ENCODE peak calls at places on chromosomes 6 and 20, in ten cellular contexts. One of them, this sample, is unnamed.
A peak's percentile ranks its signal among the peaks of the same experiment; 100 is the strongest.

GRCh38 chr6:66421570-66421969 is 714.5 kb upstream of the EYS start:
- DNase-seq in H9: peak; percentile 25
- DNase-seq in mucosa of descending colon: no peak
- DNase-seq in body of pancreas: no peak
- DNase-seq in gastrocnemius medialis: no peak
- DNase-seq in CD8-positive, alpha-beta memory T cell: no peak
- DNase-seq in WERI-Rb-1: no peak
- DNase-seq in A549: peak; percentile 1
- DNase-seq in endothelial cell of umbilical vein: no peak
- DNase-seq in PC-9: no peak
- DNase-seq in this sample: no peak

GRCh38 chr6:148497256-148497655 is 154.6 kb downstream of the SASH1 start:
- DNase-seq in PC-9: no peak
- DNase-seq in body of pancreas: no peak
- DNase-seq in mucosa of descending colon: no peak
- DNase-seq in H9: no peak
- DNase-seq in endothelial cell of umbilical vein: no peak
- DNase-seq in CD8-positive, alpha-beta memory T cell: no peak
- DNase-seq in A549: no peak
- DNase-seq in gastrocnemius medialis: no peak
- DNase-seq in WERI-Rb-1: no peak
- DNase-seq in this sample: no peak

GRCh38 chr6:149335924-149336323 is 18.4 kb downstream of the TAB2 start:
- DNase-seq in WERI-Rb-1: no peak
- DNase-seq in A549: peak; percentile 69
- DNase-seq in endothelial cell of umbilical vein: peak; percentile 67
- DNase-seq in body of pancreas: no peak
- DNase-seq in PC-9: no peak
- DNase-seq in gastrocnemius medialis: peak; percentile 53
- DNase-seq in CD8-positive, alpha-beta memory T cell: no peak
- DNase-seq in H9: no peak
- DNase-seq in mucosa of descending colon: no peak
- DNase-seq in this sample: no peak

GRCh38 chr6:116730513-116730912 is 35.0 kb downstream of the FAM162B start:
- DNase-seq in PC-9: no peak
- DNase-seq in CD8-positive, alpha-beta memory T cell: no peak
- DNase-seq in A549: no peak
- DNase-seq in body of pancreas: no peak
- DNase-seq in gastrocnemius medialis: no peak
- DNase-seq in endothelial cell of umbilical vein: no peak
- DNase-seq in mucosa of descending colon: no peak
- DNase-seq in WERI-Rb-1: no peak
- DNase-seq in H9: no peak
- DNase-seq in this sample: no peak

GRCh38 chr20:37968726-37969401 is 64.4 kb downstream of the TTI1 start:
- DNase-seq in WERI-Rb-1: peak; percentile 48
- DNase-seq in body of pancreas: no peak
- DNase-seq in gastrocnemius medialis: no peak
- DNase-seq in H9: peak; percentile 55
- DNase-seq in CD8-positive, alpha-beta memory T cell: no peak
- DNase-seq in mucosa of descending colon: no peak
- DNase-seq in endothelial cell of umbilical vein: no peak
- DNase-seq in A549: peak; percentile 13
- DNase-seq in PC-9: no peak
- DNase-seq in this sample: no peak

GRCh38 chr20:15091417-15092017 is 754.1 kb upstream of the FLRT3 start:
- DNase-seq in A549: no peak
- DNase-seq in WERI-Rb-1: no peak
- DNase-seq in gastrocnemius medialis: no peak
- DNase-seq in body of pancreas: no peak
- DNase-seq in mucosa of descending colon: no peak
- DNase-seq in endothelial cell of umbilical vein: no peak
- DNase-seq in H9: no peak
- DNase-seq in CD8-positive, alpha-beta memory T cell: no peak
- DNase-seq in PC-9: no peak
- DNase-seq in this sample: no peak

GRCh38 chr6:18515767-18516166 is 128.6 kb downstream of the RNF144B start:
- DNase-seq in mucosa of descending colon: no peak
- DNase-seq in endothelial cell of umbilical vein: no peak
- DNase-seq in body of pancreas: no peak
- DNase-seq in PC-9: no peak
- DNase-seq in H9: no peak
- DNase-seq in gastrocnemius medialis: no peak
- DNase-seq in WERI-Rb-1: no peak
- DNase-seq in CD8-positive, alpha-beta memory T cell: no peak
- DNase-seq in A549: no peak
- DNase-seq in this sample: no peak

GRCh38 chr6:25449774-25450173 is 170.6 kb downstream of the CARMIL1 start:
- DNase-seq in CD8-positive, alpha-beta memory T cell: no peak
- DNase-seq in WERI-Rb-1: no peak
- DNase-seq in body of pancreas: no peak
- DNase-seq in gastrocnemius medialis: no peak
- DNase-seq in PC-9: no peak
- DNase-seq in mucosa of descending colon: no peak
- DNase-seq in H9: peak; percentile 58
- DNase-seq in A549: no peak
- DNase-seq in endothelial cell of umbilical vein: no peak
- DNase-seq in this sample: no peak

GRCh38 chr6:167571550-167571949 is 246.7 kb downstream of the TTLL2 start:
- DNase-seq in A549: no peak
- DNase-seq in body of pancreas: no peak
- DNase-seq in gastrocnemius medialis: no peak
- DNase-seq in WERI-Rb-1: peak; percentile 29
- DNase-seq in CD8-positive, alpha-beta memory T cell: no peak
- DNase-seq in PC-9: no peak
- DNase-seq in mucosa of descending colon: no peak
- DNase-seq in H9: no peak
- DNase-seq in endothelial cell of umbilical vein: no peak
- DNase-seq in this sample: no peak

GRCh38 chr6:167569879-167570278 is 245.0 kb downstream of the TTLL2 start:
- DNase-seq in A549: no peak
- DNase-seq in WERI-Rb-1: no peak
- DNase-seq in mucosa of descending colon: no peak
- DNase-seq in PC-9: no peak
- DNase-seq in gastrocnemius medialis: no peak
- DNase-seq in body of pancreas: peak; percentile 46
- DNase-seq in CD8-positive, alpha-beta memory T cell: no peak
- DNase-seq in endothelial cell of umbilical vein: no peak
- DNase-seq in H9: no peak
- DNase-seq in this sample: no peak

GRCh38 chr6:167572106-167572505 is 247.2 kb downstream of the TTLL2 start:
- DNase-seq in H9: no peak
- DNase-seq in WERI-Rb-1: no peak
- DNase-seq in PC-9: no peak
- DNase-seq in body of pancreas: no peak
- DNase-seq in A549: no peak
- DNase-seq in CD8-positive, alpha-beta memory T cell: no peak
- DNase-seq in endothelial cell of umbilical vein: no peak
- DNase-seq in mucosa of descending colon: no peak
- DNase-seq in gastrocnemius medialis: no peak
- DNase-seq in this sample: no peak

GRCh38 chr6:167572841-167573271 is 248.0 kb downstream of the TTLL2 start:
- DNase-seq in WERI-Rb-1: no peak
- DNase-seq in CD8-positive, alpha-beta memory T cell: no peak
- DNase-seq in gastrocnemius medialis: no peak
- DNase-seq in endothelial cell of umbilical vein: no peak
- DNase-seq in A549: no peak
- DNase-seq in body of pancreas: no peak
- DNase-seq in PC-9: no peak
- DNase-seq in mucosa of descending colon: no peak
- DNase-seq in H9: no peak
- DNase-seq in this sample: no peak

DNA sequence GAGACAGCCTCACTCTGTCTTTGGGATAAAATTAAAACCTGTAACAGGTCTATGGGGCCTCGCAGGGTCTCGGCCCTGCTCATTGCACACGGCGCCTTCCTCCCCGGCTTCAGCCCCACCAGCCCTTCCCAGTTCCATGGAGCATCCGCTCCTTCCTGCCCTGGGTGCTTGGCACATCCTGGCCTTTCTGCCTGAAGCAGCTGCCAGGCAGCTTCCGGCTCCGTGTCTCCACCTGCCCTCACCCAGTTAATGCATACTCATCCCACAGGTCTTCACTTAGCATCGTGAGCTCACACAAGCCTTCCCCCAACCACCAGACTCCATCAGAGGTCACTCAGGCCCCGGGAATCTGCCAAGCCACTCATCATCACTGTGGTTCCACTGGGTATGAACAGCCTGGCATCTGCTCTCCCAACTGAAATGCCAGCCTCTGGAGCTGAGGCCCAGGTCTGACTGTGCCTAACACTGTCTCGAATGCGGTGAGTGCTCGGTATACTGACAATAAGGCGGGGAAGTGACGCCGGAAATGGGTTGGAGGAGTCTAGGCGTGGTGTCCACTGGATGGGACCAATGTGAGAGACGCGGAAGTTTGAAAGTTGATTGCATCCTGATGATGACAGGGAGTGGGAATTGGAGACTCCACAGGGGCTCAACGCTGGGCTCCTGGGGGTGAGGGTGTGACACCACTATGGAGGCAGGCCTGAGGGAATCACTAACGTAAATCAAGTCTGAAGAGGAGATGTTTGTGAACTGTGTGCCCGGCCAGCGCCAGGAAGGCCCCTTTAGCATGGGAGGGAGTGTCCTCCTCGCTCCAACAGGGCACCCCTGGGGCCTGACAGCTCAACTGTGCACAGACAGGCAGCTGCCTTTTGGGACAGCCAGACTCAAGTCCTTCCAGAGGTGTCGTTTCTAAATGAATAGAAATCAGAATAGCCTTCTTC is 245.8 kb downstream of the TTLL2 start:
- DNase-seq in PC-9: no peak
- DNase-seq in mucosa of descending colon: no peak
- DNase-seq in body of pancreas: no peak
- DNase-seq in A549: no peak
- DNase-seq in CD8-positive, alpha-beta memory T cell: no peak
- DNase-seq in WERI-Rb-1: no peak
- DNase-seq in H9: no peak
- DNase-seq in gastrocnemius medialis: no peak
- DNase-seq in endothelial cell of umbilical vein: no peak
- DNase-seq in this sample: no peak
- H3K9me3 ChIP-seq in PC-9: no peaks in the 10 kb centered on the region
- H3K9me3 ChIP-seq in mucosa of descending colon: no peaks in the 10 kb centered on the region
- H3K9me3 ChIP-seq in body of pancreas: no peaks in the 10 kb centered on the region
- H3K9me3 ChIP-seq in A549: no peaks in the 10 kb centered on the region
- H3K9me3 ChIP-seq in CD8-positive, alpha-beta memory T cell: no peaks in the 10 kb centered on the region
- H3K9me3 ChIP-seq in WERI-Rb-1: no peaks in the 10 kb centered on the region
- H3K9me3 ChIP-seq in H9: no peaks in the 10 kb centered on the region
- H3K9me3 ChIP-seq in gastrocnemius medialis: no peaks in the 10 kb centered on the region
- H3K9me3 ChIP-seq in endothelial cell of umbilical vein: no peaks in the 10 kb centered on the region
- H3K9me3 ChIP-seq in this sample: no peaks in the 10 kb centered on the region

GRCh38 chr6:167565884-167566491 is 241.1 kb downstream of the TTLL2 start:
- DNase-seq in CD8-positive, alpha-beta memory T cell: no peak
- DNase-seq in H9: no peak
- DNase-seq in PC-9: no peak
- DNase-seq in A549: no peak
- DNase-seq in WERI-Rb-1: no peak
- DNase-seq in gastrocnemius medialis: no peak
- DNase-seq in endothelial cell of umbilical vein: no peak
- DNase-seq in body of pancreas: no peak
- DNase-seq in mucosa of descending colon: no peak
- DNase-seq in this sample: no peak

GRCh38 chr6:167567142-167568033 is 242.5 kb downstream of the TTLL2 start:
- DNase-seq in CD8-positive, alpha-beta memory T cell: no peak
- DNase-seq in A549: no peak
- DNase-seq in mucosa of descending colon: no peak
- DNase-seq in WERI-Rb-1: no peak
- DNase-seq in endothelial cell of umbilical vein: no peak
- DNase-seq in H9: no peak
- DNase-seq in gastrocnemius medialis: peak; percentile 63
- DNase-seq in body of pancreas: no peak
- DNase-seq in PC-9: no peak
- DNase-seq in this sample: no peak

GRCh38 chr6:167568407-167569024 is 243.6 kb downstream of the TTLL2 start:
- DNase-seq in H9: no peak
- DNase-seq in endothelial cell of umbilical vein: no peak
- DNase-seq in mucosa of descending colon: no peak
- DNase-seq in WERI-Rb-1: no peak
- DNase-seq in A549: no peak
- DNase-seq in PC-9: no peak
- DNase-seq in body of pancreas: no peak
- DNase-seq in CD8-positive, alpha-beta memory T cell: no peak
- DNase-seq in gastrocnemius medialis: no peak
- DNase-seq in this sample: no peak

GRCh38 chr6:167566711-167567141 is 241.8 kb downstream of the TTLL2 start:
- DNase-seq in PC-9: no peak
- DNase-seq in A549: no peak
- DNase-seq in endothelial cell of umbilical vein: no peak
- DNase-seq in WERI-Rb-1: no peak
- DNase-seq in CD8-positive, alpha-beta memory T cell: no peak
- DNase-seq in body of pancreas: no peak
- DNase-seq in gastrocnemius medialis: no peak
- DNase-seq in H9: no peak
- DNase-seq in mucosa of descending colon: no peak
- DNase-seq in this sample: no peak

DNA sequence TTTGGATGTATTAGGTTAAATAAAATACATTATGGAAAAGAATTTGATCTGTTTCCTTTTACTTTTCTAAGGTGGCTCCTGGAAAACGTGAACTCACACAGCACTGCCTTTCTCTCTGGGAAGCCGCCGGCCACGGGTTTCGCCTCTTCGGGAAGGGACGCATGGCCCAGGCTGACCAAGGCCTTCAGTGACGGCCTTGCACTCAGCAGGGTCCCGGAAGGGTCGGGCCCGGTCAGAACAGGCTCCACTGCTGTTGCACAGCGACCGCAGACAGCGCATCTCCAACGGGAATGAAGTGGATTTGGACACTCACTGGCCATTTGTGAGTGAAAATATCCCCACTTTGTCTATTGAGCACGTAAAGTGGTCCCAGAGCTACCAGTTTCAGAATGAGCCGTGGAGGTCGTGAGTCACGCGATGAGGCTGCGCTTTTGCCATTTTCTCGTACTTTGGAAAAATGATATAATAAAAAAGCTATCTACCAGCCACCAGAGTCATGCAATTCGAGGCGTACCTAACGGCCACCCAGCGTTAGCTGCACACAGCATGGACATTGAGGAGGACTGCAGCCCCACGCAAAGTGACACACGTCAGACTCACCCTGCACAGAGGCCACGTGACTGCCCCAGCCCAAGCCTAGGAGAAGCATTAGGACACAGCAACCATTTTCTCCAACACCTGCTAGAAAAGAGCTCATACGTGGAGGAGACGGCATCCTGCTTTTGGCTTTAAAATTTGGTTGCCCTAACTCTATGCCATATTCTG is 244.3 kb downstream of the TTLL2 start:
- DNase-seq in CD8-positive, alpha-beta memory T cell: no peak
- DNase-seq in H9: no peak
- DNase-seq in PC-9: no peak
- DNase-seq in mucosa of descending colon: no peak
- DNase-seq in WERI-Rb-1: no peak
- DNase-seq in gastrocnemius medialis: no peak
- DNase-seq in A549: no peak
- DNase-seq in endothelial cell of umbilical vein: no peak
- DNase-seq in body of pancreas: no peak
- DNase-seq in this sample: no peak
- H3K9me3 ChIP-seq in CD8-positive, alpha-beta memory T cell: no peaks in the 10 kb centered on the region
- H3K9me3 ChIP-seq in H9: no peaks in the 10 kb centered on the region
- H3K9me3 ChIP-seq in PC-9: no peaks in the 10 kb centered on the region
- H3K9me3 ChIP-seq in mucosa of descending colon: no peaks in the 10 kb centered on the region
- H3K9me3 ChIP-seq in WERI-Rb-1: no peaks in the 10 kb centered on the region
- H3K9me3 ChIP-seq in gastrocnemius medialis: no peaks in the 10 kb centered on the region
- H3K9me3 ChIP-seq in A549: no peaks in the 10 kb centered on the region
- H3K9me3 ChIP-seq in endothelial cell of umbilical vein: no peaks in the 10 kb centered on the region
- H3K9me3 ChIP-seq in body of pancreas: no peaks in the 10 kb centered on the region
- H3K9me3 ChIP-seq in this sample: no peaks in the 10 kb centered on the region

DNA sequence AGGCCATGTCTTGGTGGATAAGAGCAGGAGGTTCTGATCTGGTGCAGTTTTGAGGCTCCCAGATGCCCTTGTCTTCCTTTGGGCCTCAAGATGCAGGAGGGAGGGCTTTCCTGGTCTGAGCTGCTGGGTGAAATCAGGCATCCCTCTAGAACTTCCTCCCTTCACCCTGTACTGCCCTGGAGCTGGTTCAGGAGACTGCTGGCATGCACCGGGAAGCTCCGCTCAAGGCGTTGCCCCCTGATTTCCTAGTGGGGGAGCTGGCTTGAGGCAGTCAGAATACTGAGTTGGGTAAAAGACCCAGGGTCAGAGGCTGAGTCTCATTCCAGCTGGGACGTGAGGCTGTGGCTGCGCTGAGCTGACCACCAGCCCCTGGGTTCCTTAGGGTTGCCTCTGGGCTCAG is 12.0 kb downstream of the PHACTR3 start:
- DNase-seq in body of pancreas: no peak
- DNase-seq in endothelial cell of umbilical vein: no peak
- DNase-seq in PC-9: no peak
- DNase-seq in WERI-Rb-1: no peak
- DNase-seq in A549: no peak
- DNase-seq in CD8-positive, alpha-beta memory T cell: no peak
- DNase-seq in gastrocnemius medialis: no peak
- DNase-seq in mucosa of descending colon: no peak
- DNase-seq in H9: no peak
- DNase-seq in this sample: no peak
- H3K9me3 ChIP-seq in body of pancreas: no peaks in the 10 kb centered on the region
- H3K9me3 ChIP-seq in endothelial cell of umbilical vein: peaks cover 3% of the 10 kb centered on the region
- H3K9me3 ChIP-seq in PC-9: no peaks in the 10 kb centered on the region
- H3K9me3 ChIP-seq in WERI-Rb-1: no peaks in the 10 kb centered on the region
- H3K9me3 ChIP-seq in A549: no peaks in the 10 kb centered on the region
- H3K9me3 ChIP-seq in CD8-positive, alpha-beta memory T cell: no peaks in the 10 kb centered on the region
- H3K9me3 ChIP-seq in gastrocnemius medialis: no peaks in the 10 kb centered on the region
- H3K9me3 ChIP-seq in mucosa of descending colon: no peaks in the 10 kb centered on the region
- H3K9me3 ChIP-seq in H9: no peaks in the 10 kb centered on the region
- H3K9me3 ChIP-seq in this sample: no peaks in the 10 kb centered on the region

DNA sequence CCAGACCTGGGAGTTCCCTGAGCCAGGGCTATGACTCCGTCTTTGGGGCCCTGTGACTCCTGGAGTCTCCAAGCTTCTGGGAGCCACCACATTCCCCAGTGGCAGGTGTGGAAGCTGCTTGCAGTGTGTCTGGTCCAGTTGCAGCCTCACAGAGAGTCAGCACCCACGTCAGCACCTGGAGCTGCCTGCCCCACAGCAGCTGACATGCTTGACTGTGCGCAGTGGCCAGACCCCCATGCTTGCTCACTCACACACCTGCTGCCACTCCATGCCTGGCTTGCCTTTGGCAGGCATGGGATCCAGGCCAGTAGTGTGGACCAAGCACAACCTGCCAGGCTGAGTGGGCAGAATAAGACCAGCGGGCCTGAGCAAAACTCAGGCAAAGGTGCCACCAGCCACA is 31.0 kb upstream of the ASIP start:
- DNase-seq in H9: no peak
- DNase-seq in WERI-Rb-1: no peak
- DNase-seq in body of pancreas: no peak
- DNase-seq in PC-9: no peak
- DNase-seq in gastrocnemius medialis: no peak
- DNase-seq in endothelial cell of umbilical vein: no peak
- DNase-seq in mucosa of descending colon: no peak
- DNase-seq in A549: no peak
- DNase-seq in CD8-positive, alpha-beta memory T cell: no peak
- DNase-seq in this sample: no peak
- H3K9me3 ChIP-seq in H9: no peaks in the 10 kb centered on the region
- H3K9me3 ChIP-seq in WERI-Rb-1: peaks cover 3% of the 10 kb centered on the region
- H3K9me3 ChIP-seq in body of pancreas: no peaks in the 10 kb centered on the region
- H3K9me3 ChIP-seq in PC-9: peaks cover 9% of the 10 kb centered on the region
- H3K9me3 ChIP-seq in gastrocnemius medialis: no peaks in the 10 kb centered on the region
- H3K9me3 ChIP-seq in endothelial cell of umbilical vein: no peaks in the 10 kb centered on the region
- H3K9me3 ChIP-seq in mucosa of descending colon: no peaks in the 10 kb centered on the region
- H3K9me3 ChIP-seq in A549: peaks cover 31% of the 10 kb centered on the region
- H3K9me3 ChIP-seq in CD8-positive, alpha-beta memory T cell: no peaks in the 10 kb centered on the region
- H3K9me3 ChIP-seq in this sample: peaks cover 4% of the 10 kb centered on the region